ENCODE peak calls at places on chromosomes 5 and 9, in seven cellular contexts. H, K, M, I, W, P and J are unnamed samples.

GRCh38 chr5:61802456-61802855 is 470.4 kb downstream of the ZSWIM6 start:
- DNase-seq in H (peak; percentile 22), K (no peak), M (no peak), I (no peak), W (no peak), P (no peak), J (no peak)

GRCh38 chr5:14204785-14205321 is 61.7 kb downstream of the TRIO start:
- DNase-seq in H (peak; percentile 85), K (peak; percentile 50), M (peak; percentile 94), I (no peak), W (peak; percentile 89), P (peak; percentile 65), J (peak; percentile 77)

GRCh38 chr9:135339378-135339973 is 140.1 kb upstream of the PPP1R26 start:
- DNase-seq in H (no peak), K (no peak), M (no peak), I (no peak), W (peak; percentile 76), P (no peak), J (no peak)

GRCh38 chr9:6506571-6506970 is 93.6 kb downstream of the UHRF2 start:
- DNase-seq in H (peak; percentile 21), K (no peak), M (no peak), I (no peak), W (no peak), P (no peak), J (no peak)

GRCh38 chr9:135794057-135794335 is 92.0 kb downstream of the KCNT1 start:
- DNase-seq in H (no peak), K (no peak), M (no peak), I (no peak), W (no peak), P (no peak), J (no peak)

GRCh38 chr5:133938039-133938821 is 30.2 kb downstream of the C5orf15 start:
- DNase-seq in H (no peak), K (no peak), M (peak; percentile 27), I (no peak), W (peak; percentile 23), P (peak; percentile 31), J (no peak)

GRCh38 chr9:105046907-105047651 is 119.1 kb upstream of the ABCA1 start:
- DNase-seq in H (no peak), K (no peak), M (peak; percentile 22), I (no peak), W (no peak), P (peak; percentile 10), J (no peak)

GRCh38 chr5:142803428-142804111 is 33.4 kb downstream of the ARHGAP26 start:
- DNase-seq in H (no peak), K (peak; percentile 75), M (peak; percentile 93), I (peak; percentile 96), W (no peak), P (no peak), J (peak; percentile 83)

GRCh38 chr5:135344351-135344750 is 54.7 kb downstream of the MACROH2A1 start:
- DNase-seq in H (no peak), K (no peak), M (no peak), I (no peak), W (peak; percentile 1), P (no peak), J (no peak)

GRCh38 chr5:421287-421880 is 21.6 kb upstream of the EXOC3 start:
- DNase-seq in H (no peak), K (no peak), M (no peak), I (no peak), W (peak; percentile 70), P (no peak), J (no peak)

GRCh38 chr9:117092582-117092981 is 322.3 kb downstream of the ASTN2 start:
- DNase-seq in H (peak; percentile 76), K (no peak), M (peak; percentile 42), I (no peak), W (no peak), P (peak; percentile 42), J (no peak)

DNA sequence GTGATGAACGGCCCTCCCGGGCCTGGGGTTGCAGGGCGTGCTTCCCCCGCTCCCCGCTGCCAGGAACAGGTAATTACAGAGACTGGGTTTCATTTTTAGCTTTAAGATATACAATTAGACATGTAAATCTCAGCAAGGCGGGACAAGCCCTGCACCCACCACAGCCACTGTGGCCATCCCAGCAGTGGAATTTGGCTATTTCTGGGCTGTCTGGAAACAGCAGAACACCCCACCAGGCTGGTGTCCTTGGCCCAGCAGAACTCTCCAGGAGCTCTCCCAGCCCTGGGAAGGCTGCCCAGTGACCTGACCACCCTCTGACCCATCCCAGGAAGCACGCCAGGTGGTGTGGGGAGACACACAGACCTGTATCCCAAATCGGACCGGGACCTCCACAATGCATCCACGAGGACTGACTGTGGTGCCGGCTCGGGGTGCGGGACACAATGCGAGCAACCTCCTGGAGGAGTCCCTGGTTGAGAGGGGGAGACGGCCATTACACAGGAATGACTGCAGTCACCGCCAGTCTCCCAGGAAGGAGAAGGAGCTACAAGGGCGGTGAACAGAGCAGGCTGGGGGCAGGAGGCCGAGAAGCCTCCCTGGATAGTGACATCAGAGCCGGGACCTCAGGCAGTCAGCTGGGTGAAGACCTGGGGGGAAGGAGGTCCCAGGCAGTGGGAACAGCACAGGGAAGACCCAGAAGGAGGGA is 17.3 kb downstream of the EEIG1 start:
- DNase-seq in H (no peak), K (no peak), M (no peak), I (no peak), W (no peak), P (no peak), J (no peak)
- H3K4me3 ChIP-seq in H (no peak overlapping the region), K (no peak overlapping the region), M (no peak overlapping the region), I (no peak overlapping the region), W (no peak overlapping the region), P (no peak overlapping the region), J (no peak overlapping the region)

GRCh38 chr9:131657031-131657377 is 82.9 kb downstream of the RAPGEF1 start:
- DNase-seq in H (no peak), K (no peak), M (no peak), I (no peak), W (no peak), P (no peak), J (no peak)
- H3K4me3 ChIP-seq in H (no peak overlapping the region), K (no peak overlapping the region), M (no peak overlapping the region), I (no peak overlapping the region), W (no peak overlapping the region), P (no peak overlapping the region), J (no peak overlapping the region)

GRCh38 chr9:126614088-126614454 is 343 bp downstream of the LMX1B start:
- DNase-seq in H (no peak), K (no peak), M (no peak), I (no peak), W (no peak), P (peak; percentile 40), J (no peak)
- H3K4me3 ChIP-seq in H (no peak overlapping the region), K (peak overlapping the region; percentile 31), M (no peak overlapping the region), I (no peak overlapping the region), W (no peak overlapping the region), P (no peak overlapping the region), J (peak overlapping the region; percentile 47)

GRCh38 chr9:123637940-123638634 is 282.1 kb downstream of the CRB2 start:
- DNase-seq in H (peak; percentile 18), K (no peak), M (no peak), I (peak; percentile 14), W (no peak), P (no peak), J (no peak)
- H3K4me3 ChIP-seq in H (no peak overlapping the region), K (peak overlapping the region; percentile 8), M (no peak overlapping the region), I (no peak overlapping the region), W (no peak overlapping the region), P (no peak overlapping the region), J (no peak overlapping the region)

GRCh38 chr5:150189728-150190502 is at the start of gene SLC6A7:
- DNase-seq in H (no peak), K (no peak), M (no peak), I (no peak), W (no peak), P (no peak), J (no peak)
- H3K4me3 ChIP-seq in H (no peak within 1 kb of the TSS), K (no peak within 1 kb of the TSS), M (no peak within 1 kb of the TSS), I (no peak within 1 kb of the TSS), W (no peak within 1 kb of the TSS), P (no peak within 1 kb of the TSS), J (peak within 1 kb of the TSS; percentile 26)